ENCODE peak calls at places on chromosomes 5 and 9, in eight cellular contexts. One of them, this sample, is unnamed. For H3K36me3 and H3K27me3, the result is how much of the 10 kb centered on the place peaks cover.

GRCh38 chr9:31347082-31347617 is 1037.3 kb upstream of the ACO1 start:
- DNase-seq in astrocyte: no peak
- DNase-seq in PC-3: no peak
- DNase-seq in fibroblast of lung: peak
- DNase-seq in uterus: no peak
- DNase-seq in ovary: no peak
- DNase-seq in IMR-90: no peak
- DNase-seq in right lobe of liver: no peak
- DNase-seq in this sample: no peak

GRCh38 chr9:138075961-138076649 is 198.5 kb downstream of the CACNA1B start:
- DNase-seq in right lobe of liver: peak
- DNase-seq in astrocyte: no peak
- DNase-seq in ovary: no peak
- DNase-seq in fibroblast of lung: no peak
- DNase-seq in PC-3: no peak
- DNase-seq in IMR-90: no peak
- DNase-seq in uterus: no peak
- DNase-seq in this sample: no peak

GRCh38 chr9:88932766-88933165 is 58.5 kb upstream of the S1PR3 start:
- DNase-seq in right lobe of liver: no peak
- DNase-seq in IMR-90: no peak
- DNase-seq in astrocyte: no peak
- DNase-seq in uterus: no peak
- DNase-seq in fibroblast of lung: no peak
- DNase-seq in ovary: no peak
- DNase-seq in PC-3: no peak
- DNase-seq in this sample: no peak

GRCh38 chr5:84191296-84191695 is 193.4 kb downstream of the EDIL3 start:
- DNase-seq in ovary: no peak
- DNase-seq in IMR-90: peak
- DNase-seq in right lobe of liver: no peak
- DNase-seq in astrocyte: peak
- DNase-seq in fibroblast of lung: peak
- DNase-seq in uterus: no peak
- DNase-seq in PC-3: no peak
- DNase-seq in this sample: no peak

GRCh38 chr5:139131881-139132480 is 66.2 kb downstream of the SIL1 start:
- DNase-seq in right lobe of liver: no peak
- DNase-seq in fibroblast of lung: no peak
- DNase-seq in astrocyte: no peak
- DNase-seq in PC-3: no peak
- DNase-seq in uterus: no peak
- DNase-seq in IMR-90: peak
- DNase-seq in ovary: no peak
- DNase-seq in this sample: no peak

GRCh38 chr5:8756498-8757084 is 789.3 kb downstream of the SEMA5A start:
- DNase-seq in IMR-90: peak
- DNase-seq in uterus: no peak
- DNase-seq in PC-3: peak
- DNase-seq in ovary: no peak
- DNase-seq in right lobe of liver: no peak
- DNase-seq in astrocyte: peak
- DNase-seq in fibroblast of lung: peak
- DNase-seq in this sample: no peak

GRCh38 chr5:127838661-127839060 is 135.5 kb downstream of the CCDC192 start:
- DNase-seq in astrocyte: no peak
- DNase-seq in fibroblast of lung: peak
- DNase-seq in uterus: no peak
- DNase-seq in right lobe of liver: no peak
- DNase-seq in IMR-90: peak
- DNase-seq in ovary: no peak
- DNase-seq in PC-3: peak
- DNase-seq in this sample: no peak

GRCh38 chr5:40333459-40334241 is 346.1 kb upstream of the PTGER4 start:
- DNase-seq in right lobe of liver: no peak
- DNase-seq in PC-3: peak
- DNase-seq in uterus: no peak
- DNase-seq in IMR-90: peak
- DNase-seq in fibroblast of lung: peak
- DNase-seq in astrocyte: peak
- DNase-seq in ovary: no peak
- DNase-seq in this sample: no peak

GRCh38 chr5:473344-474192 is 30.6 kb downstream of the EXOC3 start:
- DNase-seq in ovary: peak
- DNase-seq in PC-3: peak
- DNase-seq in astrocyte: peak
- DNase-seq in right lobe of liver: peak
- DNase-seq in uterus: no peak
- DNase-seq in IMR-90: peak
- DNase-seq in fibroblast of lung: peak
- DNase-seq in this sample: peak

GRCh38 chr9:124008307-124008854 is 3.2 kb upstream of the LHX2 start:
- DNase-seq in ovary: no peak
- DNase-seq in PC-3: peak
- DNase-seq in right lobe of liver: no peak
- DNase-seq in astrocyte: no peak
- DNase-seq in fibroblast of lung: no peak
- DNase-seq in uterus: no peak
- DNase-seq in IMR-90: no peak
- DNase-seq in this sample: no peak

GRCh38 chr9:124007157-124007460 is 4.5 kb upstream of the LHX2 start:
- DNase-seq in ovary: no peak
- DNase-seq in astrocyte: no peak
- DNase-seq in PC-3: no peak
- DNase-seq in fibroblast of lung: no peak
- DNase-seq in right lobe of liver: no peak
- DNase-seq in uterus: no peak
- DNase-seq in IMR-90: no peak
- DNase-seq in this sample: no peak

GRCh38 chr9:124007468-124008306 is 3.9 kb upstream of the LHX2 start:
- DNase-seq in uterus: no peak
- DNase-seq in ovary: no peak
- DNase-seq in IMR-90: no peak
- DNase-seq in astrocyte: no peak
- DNase-seq in fibroblast of lung: no peak
- DNase-seq in right lobe of liver: no peak
- DNase-seq in PC-3: no peak
- DNase-seq in this sample: no peak

GRCh38 chr9:124005372-124005771 is 6.2 kb upstream of the LHX2 start:
- DNase-seq in ovary: no peak
- DNase-seq in right lobe of liver: no peak
- DNase-seq in uterus: no peak
- DNase-seq in PC-3: no peak
- DNase-seq in astrocyte: no peak
- DNase-seq in IMR-90: no peak
- DNase-seq in fibroblast of lung: no peak
- DNase-seq in this sample: no peak

DNA sequence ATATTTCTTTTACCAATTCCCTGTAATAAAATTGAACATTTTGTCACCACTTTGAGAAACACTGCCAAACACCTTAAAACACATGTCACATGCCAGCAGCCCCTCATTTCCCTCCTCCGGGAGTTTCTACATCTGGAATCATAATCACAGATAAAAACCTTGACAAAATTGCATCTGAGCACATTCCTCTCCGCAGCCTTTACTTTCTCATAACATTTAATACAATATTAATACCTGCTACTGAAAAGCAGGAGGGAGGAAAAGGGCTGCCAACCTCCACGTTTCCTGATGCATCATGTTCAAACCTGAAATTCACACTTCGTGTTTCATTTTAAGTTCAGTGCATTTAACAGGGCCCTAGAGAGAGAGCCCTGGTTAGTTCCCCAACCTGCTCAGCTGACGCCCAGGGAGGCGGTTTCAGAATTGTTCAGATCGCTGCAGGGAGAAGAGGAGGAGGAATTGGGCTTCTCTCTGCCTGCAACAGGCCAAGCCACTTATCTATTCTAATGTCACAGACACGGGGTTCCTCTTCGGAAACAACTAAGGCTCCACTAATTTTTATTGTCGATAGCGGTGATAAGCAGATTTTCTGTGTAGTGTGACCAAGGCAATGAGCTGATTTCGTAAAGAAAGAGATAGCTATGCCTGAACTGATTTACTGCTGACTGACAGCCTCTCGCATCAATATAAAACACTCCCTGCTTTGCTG is 5.0 kb upstream of the LHX2 start:
- DNase-seq in uterus: no peak
- DNase-seq in PC-3: no peak
- DNase-seq in ovary: no peak
- DNase-seq in astrocyte: no peak
- DNase-seq in IMR-90: no peak
- DNase-seq in right lobe of liver: no peak
- DNase-seq in fibroblast of lung: no peak
- DNase-seq in this sample: no peak
- H3K36me3 ChIP-seq in uterus: under half
- H3K36me3 ChIP-seq in PC-3: under half
- H3K36me3 ChIP-seq in ovary: under half
- H3K36me3 ChIP-seq in astrocyte: under half
- H3K36me3 ChIP-seq in IMR-90: under half
- H3K36me3 ChIP-seq in right lobe of liver: under half
- H3K36me3 ChIP-seq in fibroblast of lung: under half
- H3K36me3 ChIP-seq in this sample: under half

GRCh38 chr9:75086443-75087278 is 1.3 kb downstream of the NMRK1 start:
- DNase-seq in IMR-90: no peak
- DNase-seq in fibroblast of lung: no peak
- DNase-seq in astrocyte: no peak
- DNase-seq in right lobe of liver: no peak
- DNase-seq in PC-3: no peak
- DNase-seq in uterus: peak
- DNase-seq in ovary: peak
- DNase-seq in this sample: no peak

GRCh38 chr9:75083188-75083976 is 4.6 kb downstream of the NMRK1 start:
- DNase-seq in fibroblast of lung: no peak
- DNase-seq in PC-3: peak
- DNase-seq in astrocyte: no peak
- DNase-seq in uterus: no peak
- DNase-seq in IMR-90: no peak
- DNase-seq in right lobe of liver: peak
- DNase-seq in ovary: no peak
- DNase-seq in this sample: no peak

GRCh38 chr9:75087279-75087823 is 604 bp downstream of the NMRK1 start:
- DNase-seq in right lobe of liver: no peak
- DNase-seq in IMR-90: peak
- DNase-seq in astrocyte: peak
- DNase-seq in uterus: peak
- DNase-seq in PC-3: peak
- DNase-seq in ovary: peak
- DNase-seq in fibroblast of lung: peak
- DNase-seq in this sample: peak

GRCh38 chr9:75085640-75086039 is 2.3 kb downstream of the NMRK1 start:
- DNase-seq in uterus: no peak
- DNase-seq in fibroblast of lung: no peak
- DNase-seq in right lobe of liver: no peak
- DNase-seq in IMR-90: no peak
- DNase-seq in ovary: no peak
- DNase-seq in PC-3: no peak
- DNase-seq in astrocyte: no peak
- DNase-seq in this sample: no peak

GRCh38 chr9:75084081-75084672 is 3.8 kb downstream of the NMRK1 start:
- DNase-seq in fibroblast of lung: no peak
- DNase-seq in PC-3: no peak
- DNase-seq in uterus: no peak
- DNase-seq in ovary: no peak
- DNase-seq in right lobe of liver: no peak
- DNase-seq in astrocyte: no peak
- DNase-seq in IMR-90: no peak
- DNase-seq in this sample: no peak
- TF ChIP-seq CTCF in fibroblast of lung: no peak
- TF ChIP-seq CTCF in PC-3: no peak
- TF ChIP-seq CTCF in uterus: no peak
- TF ChIP-seq CTCF in ovary: no peak
- TF ChIP-seq CTCF in right lobe of liver: no peak
- TF ChIP-seq CTCF in astrocyte: no peak
- TF ChIP-seq CTCF in IMR-90: no peak
- TF ChIP-seq CTCF in this sample: no peak

GRCh38 chr5:174612686-174613085 is 111.7 kb upstream of the MSX2 start:
- DNase-seq in ovary: no peak
- DNase-seq in PC-3: peak
- DNase-seq in uterus: no peak
- DNase-seq in astrocyte: no peak
- DNase-seq in IMR-90: no peak
- DNase-seq in right lobe of liver: no peak
- DNase-seq in fibroblast of lung: no peak
- DNase-seq in this sample: no peak
- H3K27me3 ChIP-seq in ovary: under half
- H3K27me3 ChIP-seq in PC-3: under half
- H3K27me3 ChIP-seq in uterus: under half
- H3K27me3 ChIP-seq in astrocyte: under half
- H3K27me3 ChIP-seq in IMR-90: under half
- H3K27me3 ChIP-seq in right lobe of liver: under half
- H3K27me3 ChIP-seq in fibroblast of lung: under half
- H3K27me3 ChIP-seq in this sample: under half

DNA sequence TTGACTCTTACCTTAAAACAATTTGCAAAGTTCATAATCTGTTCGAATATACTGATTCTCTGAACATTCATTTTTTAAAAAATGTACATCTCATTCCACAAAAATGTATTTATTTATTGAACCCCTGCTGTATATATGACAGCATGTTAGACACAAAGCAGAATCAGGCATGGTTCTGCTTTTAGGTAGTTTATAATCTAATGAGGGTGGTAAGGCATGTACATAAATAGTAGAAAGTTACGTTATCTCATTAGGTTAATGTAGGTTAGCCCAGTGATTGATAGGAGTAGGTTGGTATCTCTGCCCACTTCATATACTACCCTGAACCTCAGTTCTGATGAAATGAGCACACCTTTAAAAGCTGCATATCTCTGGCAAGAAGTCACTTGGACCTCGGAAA is 89.8 kb downstream of the ERMP1 start:
- DNase-seq in right lobe of liver: no peak
- DNase-seq in astrocyte: no peak
- DNase-seq in fibroblast of lung: no peak
- DNase-seq in uterus: no peak
- DNase-seq in ovary: no peak
- DNase-seq in IMR-90: no peak
- DNase-seq in PC-3: no peak
- DNase-seq in this sample: no peak
- H3K36me3 ChIP-seq in right lobe of liver: under half
- H3K36me3 ChIP-seq in astrocyte: under half
- H3K36me3 ChIP-seq in fibroblast of lung: under half
- H3K36me3 ChIP-seq in uterus: under half
- H3K36me3 ChIP-seq in ovary: under half
- H3K36me3 ChIP-seq in IMR-90: under half
- H3K36me3 ChIP-seq in PC-3: under half
- H3K36me3 ChIP-seq in this sample: under half

GRCh38 chr5:112290667-112291066 is 128.4 kb downstream of the EPB41L4A start:
- DNase-seq in right lobe of liver: no peak
- DNase-seq in uterus: no peak
- DNase-seq in ovary: no peak
- DNase-seq in IMR-90: no peak
- DNase-seq in astrocyte: no peak
- DNase-seq in fibroblast of lung: no peak
- DNase-seq in PC-3: no peak
- DNase-seq in this sample: no peak
- TF ChIP-seq CTCF in right lobe of liver: no peak
- TF ChIP-seq CTCF in uterus: no peak
- TF ChIP-seq CTCF in ovary: no peak
- TF ChIP-seq CTCF in IMR-90: no peak
- TF ChIP-seq CTCF in astrocyte: no peak
- TF ChIP-seq CTCF in fibroblast of lung: no peak
- TF ChIP-seq CTCF in PC-3: no peak
- TF ChIP-seq CTCF in this sample: no peak

This sample was measured in GM06990.